ENCODE peak calls at places on chromosomes 16 and 17, in four cellular contexts. G, V, I and U are unnamed samples. For H3K9me2, the result is how much of the 10 kb centered on the place peaks cover.

GRCh38 chr17:32596666-32597065 is 109.9 kb downstream of the CDK5R1 start:
- DNase-seq in G (no peak), V (no peak), I (no peak), U (no peak)

GRCh38 chr17:51124641-51125503 is 4.2 kb upstream of the SPAG9 start:
- DNase-seq in G (no peak), V (no peak), I (no peak), U (no peak)

GRCh38 chr17:45667591-45668171 is 116.4 kb upstream of the CRHR1 start:
- DNase-seq in G (no peak), V (no peak), I (no peak), U (no peak)

GRCh38 chr16:19236561-19236960 is 49.0 kb upstream of the CLEC19A start:
- DNase-seq in G (no peak), V (no peak), I (no peak), U (peak)

GRCh38 chr17:35943537-35943936 is at the start of gene LYZL6:
- DNase-seq in G (no peak), V (no peak), I (no peak), U (no peak)

GRCh38 chr16:70251651-70252354 is at the start of gene EXOSC6:
- DNase-seq in G (peak), V (peak), I (peak), U (peak)

GRCh38 chr17:58351710-58352017 is 337 bp downstream of the SUPT4H1 start:
- DNase-seq in G (no peak), V (peak), I (no peak), U (no peak)

GRCh38 chr17:28402224-28402630 is 3.8 kb downstream of the SLC46A1 start:
- DNase-seq in G (no peak), V (peak), I (no peak), U (no peak)

GRCh38 chr16:6032438-6032837 is 934.8 kb upstream of the EEF2KMT start:
- DNase-seq in G (no peak), V (no peak), I (no peak), U (no peak)

GRCh38 chr17:61480414-61480807 is 28.2 kb downstream of the TBX4 start:
- DNase-seq in G (no peak), V (no peak), I (no peak), U (no peak)

GRCh38 chr16:85376292-85377095 is 236.6 kb upstream of the GSE1 start:
- DNase-seq in G (no peak), V (no peak), I (no peak), U (no peak)

GRCh38 chr17:75096082-75096625 is 8.4 kb downstream of the SLC16A5 start:
- DNase-seq in G (peak), V (peak), I (no peak), U (peak)

GRCh38 chr17:45702666-45703266 is 81.4 kb upstream of the CRHR1 start:
- DNase-seq in G (no peak), V (peak), I (no peak), U (peak)

DNA sequence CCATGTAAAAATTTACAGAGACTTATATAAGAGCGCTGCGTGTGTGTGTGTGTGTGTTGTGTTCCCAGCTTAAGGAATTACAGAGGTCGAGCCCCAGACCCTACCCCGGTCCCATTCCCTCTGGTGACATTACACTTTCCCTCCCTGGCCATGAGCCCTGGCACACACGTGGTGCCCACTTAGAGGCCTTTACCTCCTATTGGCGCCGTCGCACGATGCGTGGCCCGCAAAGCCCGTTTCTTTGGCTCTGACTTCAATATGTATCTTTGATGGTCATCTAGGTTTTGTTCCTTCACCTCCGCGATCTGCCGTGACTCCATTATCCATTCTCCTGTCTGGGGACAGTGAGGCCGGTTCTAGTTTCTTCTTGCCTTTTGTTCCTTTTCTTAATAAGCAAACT is 96.9 kb upstream of the CHMP6 start:
- DNase-seq in G (no peak), V (no peak), I (no peak), U (no peak)
- H3K9me2 ChIP-seq in G (under half), V (under half), I (under half), U (under half)

GRCh38 chr16:22857296-22857695 is 43.3 kb downstream of the HS3ST2 start:
- DNase-seq in G (no peak), V (no peak), I (no peak), U (no peak)
- H3K9me2 ChIP-seq in G (under half), V (under half), I (under half), U (under half)

DNA sequence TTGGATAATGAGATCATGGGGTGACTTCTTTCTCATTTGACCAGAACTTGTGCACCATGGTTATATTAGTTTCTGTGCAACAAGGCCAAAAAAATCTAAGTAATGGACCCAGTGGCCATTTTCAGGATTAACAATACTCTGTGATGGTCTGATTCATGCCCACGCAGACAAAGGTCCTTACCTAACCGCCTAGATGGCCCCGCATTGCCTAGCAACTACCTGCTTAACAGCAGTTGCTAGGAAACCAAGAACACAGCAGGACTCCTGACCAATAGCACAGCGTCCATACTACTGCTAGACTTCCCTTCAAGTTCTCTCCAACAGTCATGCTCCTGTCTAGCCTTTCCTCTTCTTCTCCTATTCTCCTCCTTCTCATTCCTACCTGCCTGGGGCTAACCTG is 22.5 kb downstream of the MIS12 start:
- DNase-seq in G (no peak), V (peak), I (no peak), U (peak)
- H3K9me2 ChIP-seq in G (under half), V (under half), I (under half), U (under half)

GRCh38 chr17:69179227-69179952 is 37.7 kb upstream of the ABCA6 start:
- DNase-seq in G (no peak), V (peak), I (no peak), U (peak)
- H3K9me2 ChIP-seq in G (under half), V (under half), I (under half), U (under half)

GRCh38 chr17:2990396-2990795 is 73.0 kb downstream of the OR1D5 start:
- DNase-seq in G (no peak), V (no peak), I (no peak), U (no peak)

GRCh38 chr17:2994441-2994840 is 69.0 kb downstream of the OR1D5 start:
- DNase-seq in G (no peak), V (no peak), I (no peak), U (no peak)

GRCh38 chr17:2986925-2987324 is 76.5 kb downstream of the OR1D5 start:
- DNase-seq in G (no peak), V (no peak), I (no peak), U (no peak)

GRCh38 chr17:2995362-2995761 is 68.0 kb downstream of the OR1D5 start:
- DNase-seq in G (no peak), V (no peak), I (no peak), U (no peak)

DNA sequence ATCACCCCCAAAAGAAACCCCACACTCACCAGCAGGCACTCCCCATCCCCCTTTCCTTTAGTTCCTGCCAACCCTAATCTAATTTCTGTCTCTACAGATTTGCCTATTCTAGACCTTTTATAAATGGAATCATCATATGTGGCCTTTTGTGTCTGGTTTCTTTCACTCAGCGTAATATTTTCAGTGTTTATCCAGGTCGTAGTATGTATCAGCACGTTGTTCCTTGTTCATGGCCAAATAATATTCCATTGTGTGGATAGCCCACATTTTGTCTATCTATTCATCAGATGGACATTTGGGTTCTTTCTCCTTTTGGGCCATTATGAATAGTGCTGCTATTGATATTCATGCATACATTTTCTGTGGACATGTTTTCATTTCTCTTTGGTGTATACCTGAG is 73.6 kb downstream of the OR1D5 start:
- DNase-seq in G (no peak), V (no peak), I (no peak), U (no peak)
- H3K9me2 ChIP-seq in G (under half), V (under half), I (under half), U (under half)